ENCODE peak calls at places on chromosome 7, in nine cellular contexts. Z is IMR-90, N is neuronal stem cell, B is A549, Y is Peyer's patch, X is heart right ventricle, C is aorta, W is gastrocnemius medialis, O is astrocyte. I is an unnamed sample.

GRCh38 chr7:90596745-90597526 is 815 bp downstream of the CDK14 start:
- DNase-seq in Z (peak; percentile 48), W (no peak), O (peak; percentile 54), N (peak; percentile 14), Y (no peak), B (no peak), X (no peak), C (no peak), I (no peak)

GRCh38 chr7:42351313-42351935 is 114.4 kb upstream of the GLI3 start:
- DNase-seq in N (no peak), X (no peak), Y (no peak), O (peak; percentile 41), Z (no peak), B (no peak), C (no peak), W (no peak), I (no peak)

GRCh38 chr7:123823898-123824753 is 20.8 kb upstream of the HYAL4 start:
- DNase-seq in Y (no peak), N (no peak), W (no peak), C (no peak), X (no peak), Z (no peak), B (no peak), O (no peak), I (no peak)

GRCh38 chr7:14769261-14769660 is 133.3 kb downstream of the DGKB start:
- DNase-seq in X (no peak), B (no peak), N (no peak), W (no peak), Y (no peak), Z (no peak), O (no peak), C (no peak), I (no peak)

GRCh38 chr7:39691821-39692220 is 68.4 kb downstream of the RALA start:
- DNase-seq in B (no peak), O (peak; percentile 68), Y (no peak), C (no peak), N (no peak), X (no peak), Z (peak; percentile 74), W (no peak), I (no peak)

GRCh38 chr7:158924956-158925355 is 68.6 kb downstream of the DYNC2I1 start:
- DNase-seq in X (no peak), B (no peak), C (no peak), W (no peak), Z (peak; percentile 56), N (no peak), O (peak; percentile 48), Y (no peak), I (no peak)

GRCh38 chr7:29649876-29650275 is 86.2 kb downstream of the PRR15 start:
- DNase-seq in O (no peak), Y (no peak), C (no peak), B (no peak), X (no peak), N (no peak), Z (no peak), W (no peak), I (no peak)

GRCh38 chr7:135740868-135741267 is 7.7 kb downstream of the FAM180A start:
- DNase-seq in C (no peak), N (no peak), Y (no peak), B (no peak), O (no peak), Z (no peak), X (no peak), W (no peak), I (no peak)

GRCh38 chr7:142711722-142712616 is 37.3 kb upstream of the PRSS1 start:
- DNase-seq in Z (peak; percentile 19), C (no peak), O (peak; percentile 10), B (peak; percentile 15), X (no peak), N (no peak), W (no peak), Y (peak; percentile 46), I (no peak)

GRCh38 chr7:45606050-45606449 is 31.9 kb downstream of the ADCY1 start:
- DNase-seq in N (no peak), Y (no peak), X (no peak), Z (no peak), W (no peak), C (no peak), O (no peak), B (no peak), I (no peak)

GRCh38 chr7:43625453-43625852 is 42.5 kb downstream of the STK17A start:
- DNase-seq in Z (no peak), Y (peak; percentile 77), W (no peak), C (no peak), B (no peak), N (no peak), O (no peak), X (no peak), I (no peak)

GRCh38 chr7:19111474-19112143 is 5.8 kb downstream of the TWIST1 start:
- DNase-seq in B (no peak), C (no peak), Y (no peak), W (no peak), N (peak; percentile 29), O (no peak), Z (no peak), X (no peak), I (no peak)

GRCh38 chr7:4738711-4739527 is 36.5 kb upstream of the AP5Z1 start:
- DNase-seq in W (no peak), Y (no peak), X (peak; percentile 59), Z (peak; percentile 95), O (peak; percentile 90), C (no peak), B (peak; percentile 91), N (no peak), I (no peak)

GRCh38 chr7:103990991-103991390 is 1.5 kb upstream of the RELN start:
- DNase-seq in Y (no peak), W (no peak), B (no peak), O (no peak), Z (no peak), X (no peak), C (no peak), N (no peak), I (no peak)

GRCh38 chr7:19713676-19714075 is 4.8 kb upstream of the POLR1F start:
- DNase-seq in W (no peak), B (no peak), C (no peak), Y (peak; percentile 27), N (peak; percentile 23), Z (peak; percentile 45), X (no peak), O (peak; percentile 25), I (no peak)

GRCh38 chr7:36283171-36283570 is 106.5 kb upstream of the ANLN start:
- DNase-seq in O (no peak), X (no peak), B (no peak), N (no peak), C (no peak), Y (no peak), W (no peak), Z (no peak), I (no peak)

GRCh38 chr7:2527505-2528464 is 8.2 kb downstream of the LFNG start:
- DNase-seq in O (peak; percentile 70), Z (peak; percentile 66), X (no peak), N (no peak), Y (no peak), B (peak; percentile 71), C (no peak), W (no peak), I (no peak)

GRCh38 chr7:84069036-84069435 is 125.6 kb downstream of the SEMA3A start:
- DNase-seq in Y (no peak), B (no peak), X (no peak), C (no peak), W (no peak), O (no peak), N (no peak), Z (no peak), I (no peak)

GRCh38 chr7:25391295-25391861 is 163.1 kb upstream of the NPVF start:
- DNase-seq in Y (no peak), C (no peak), X (no peak), W (no peak), N (no peak), O (no peak), B (peak; percentile 4), Z (peak; percentile 22), I (no peak)

GRCh38 chr7:128041203-128041602 is 10.0 kb upstream of the LRRC4 start:
- DNase-seq in Y (no peak), N (no peak), C (no peak), B (no peak), O (peak; percentile 75), X (no peak), Z (peak; percentile 76), W (no peak), I (no peak)
- H3K27ac ChIP-seq in Y (no peak overlapping the region), N (no peak overlapping the region), C (no peak overlapping the region), B (no peak overlapping the region), O (no peak overlapping the region), X (no peak overlapping the region), Z (no peak overlapping the region), W (no peak overlapping the region), I (no peak overlapping the region)

GRCh38 chr7:92056276-92056675 is 78.0 kb downstream of the CYP51A1 start:
- DNase-seq in B (no peak), N (no peak), C (no peak), W (no peak), Y (no peak), O (no peak), X (no peak), Z (no peak), I (no peak)
- H3K27ac ChIP-seq in B (no peak overlapping the region), N (no peak overlapping the region), C (no peak overlapping the region), W (peak overlapping the region; percentile 76), Y (peak overlapping the region; percentile 20), O (no peak overlapping the region), X (no peak overlapping the region), Z (no peak overlapping the region), I (peak overlapping the region; percentile 16)

DNA sequence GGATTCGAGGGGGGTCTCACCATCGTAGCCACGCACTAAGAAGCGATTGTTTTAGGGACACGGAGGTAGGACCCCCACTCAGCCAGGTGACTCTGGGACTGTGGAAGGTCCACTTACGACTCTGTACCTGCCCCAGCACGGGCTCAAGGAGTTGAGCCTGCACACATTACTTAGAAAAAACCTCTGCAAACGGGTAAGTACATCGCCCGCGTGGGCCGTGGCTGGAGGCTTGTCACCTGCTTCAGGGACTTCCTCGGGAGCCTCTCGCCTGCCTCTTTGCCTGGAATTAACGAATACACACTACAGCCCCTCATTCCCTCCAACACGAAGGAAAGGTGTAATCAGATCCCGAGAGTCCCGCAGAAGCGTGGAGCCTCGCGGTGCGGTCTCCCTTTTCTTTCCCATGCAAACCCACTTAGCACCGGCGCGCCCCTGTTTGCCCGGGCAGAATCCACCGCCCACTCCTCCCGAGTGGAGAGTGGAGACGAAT is 818 bp downstream of the PODXL start:
- DNase-seq in O (no peak), Z (no peak), N (no peak), W (no peak), X (no peak), Y (no peak), B (no peak), C (no peak), I (no peak)
- H3K27ac ChIP-seq in O (no peak overlapping the region), Z (no peak overlapping the region), N (no peak overlapping the region), W (peak overlapping the region; percentile 65), X (peak overlapping the region; percentile 70), Y (no peak overlapping the region), B (peak overlapping the region; percentile 81), C (no peak overlapping the region), I (no peak overlapping the region)

GRCh38 chr7:150383710-150384397 is 4.7 kb downstream of the ZNF775 start:
- DNase-seq in W (no peak), Z (no peak), N (peak; percentile 94), O (no peak), X (no peak), C (peak; percentile 73), Y (no peak), B (no peak), I (no peak)
- H3K27ac ChIP-seq in W (no peak overlapping the region), Z (no peak overlapping the region), N (peak overlapping the region; percentile 96), O (no peak overlapping the region), X (no peak overlapping the region), C (no peak overlapping the region), Y (no peak overlapping the region), B (no peak overlapping the region), I (no peak overlapping the region)